ENCODE peak calls at places on chromosomes 6 and 20, in five cellular contexts. X, Q, W, D and C are unnamed samples.

GRCh38 chr6:18016133-18016532 is 28.7 kb upstream of the KIF13A start:
- DNase-seq in X (no peak), Q (no peak), W (no peak), D (no peak), C (peak)

GRCh38 chr6:18990313-18990978 is 603.3 kb downstream of the RNF144B start:
- DNase-seq in X (peak), Q (peak), W (no peak), D (peak), C (peak)

GRCh38 chr6:156786652-156787051 is 9.5 kb downstream of the ARID1B start:
- DNase-seq in X (no peak), Q (no peak), W (no peak), D (no peak), C (no peak)

GRCh38 chr6:13058043-13058442 is 270.3 kb downstream of the TBC1D7 start:
- DNase-seq in X (no peak), Q (no peak), W (no peak), D (no peak), C (no peak)

GRCh38 chr20:38599410-38599882 is 2.2 kb upstream of the ARHGAP40 start:
- DNase-seq in X (no peak), Q (no peak), W (no peak), D (no peak), C (peak)

GRCh38 chr6:118284736-118285360 is 263.2 kb upstream of the PLN start:
- DNase-seq in X (no peak), Q (no peak), W (no peak), D (no peak), C (no peak)

GRCh38 chr6:10505529-10505928 is 15.6 kb upstream of the GCNT2 start:
- DNase-seq in X (no peak), Q (no peak), W (no peak), D (no peak), C (no peak)

GRCh38 chr6:67811239-67812037 is 823.6 kb upstream of the ADGRB3 start:
- DNase-seq in X (no peak), Q (no peak), W (no peak), D (no peak), C (no peak)

GRCh38 chr20:17654649-17655285 is 27.3 kb downstream of the RRBP1 start:
- DNase-seq in X (peak), Q (peak), W (no peak), D (no peak), C (peak)

GRCh38 chr6:3893914-3894313 is 44.7 kb downstream of the FAM50B start:
- DNase-seq in X (no peak), Q (no peak), W (no peak), D (no peak), C (no peak)

GRCh38 chr6:85143686-85144085 is 306.2 kb upstream of the NT5E start:
- DNase-seq in X (no peak), Q (no peak), W (no peak), D (no peak), C (no peak)

GRCh38 chr6:35400901-35401311 is 51.2 kb upstream of the FANCE start:
- DNase-seq in X (no peak), Q (no peak), W (no peak), D (no peak), C (peak)

GRCh38 chr6:89989742-89990141 is 95.5 kb downstream of the GJA10 start:
- DNase-seq in X (no peak), Q (no peak), W (no peak), D (no peak), C (no peak)

GRCh38 chr20:5945963-5946362 is 4.4 kb downstream of the TRMT6 start:
- DNase-seq in X (no peak), Q (no peak), W (no peak), D (peak), C (peak)

GRCh38 chr6:25882066-25882496 is 8.0 kb upstream of the SLC17A3 start:
- DNase-seq in X (no peak), Q (peak), W (no peak), D (peak), C (no peak)

GRCh38 chr6:158517581-158517980 is 42.3 kb upstream of the TMEM181 start:
- DNase-seq in X (no peak), Q (no peak), W (no peak), D (no peak), C (no peak)

GRCh38 chr6:10838794-10839333 is 525 bp upstream of the MAK start:
- DNase-seq in X (no peak), Q (no peak), W (no peak), D (peak), C (no peak)

GRCh38 chr6:56808871-56809359 is 146.0 kb upstream of the BEND6 start:
- DNase-seq in X (no peak), Q (no peak), W (peak), D (no peak), C (peak)

GRCh38 chr6:165091121-165091785 is 218.2 kb downstream of the C6orf118 start:
- DNase-seq in X (no peak), Q (no peak), W (no peak), D (no peak), C (no peak)

GRCh38 chr6:26197736-26198625 is 110.8 kb downstream of the HFE start:
- DNase-seq in X (no peak), Q (peak), W (no peak), D (peak), C (no peak)

GRCh38 chr6:31948753-31949413 is 3.0 kb downstream of the CFB start:
- DNase-seq in X (no peak), Q (no peak), W (no peak), D (no peak), C (peak)

GRCh38 chr6:79544939-79545450 is 7.8 kb upstream of the LCA5 start:
- DNase-seq in X (peak), Q (peak), W (peak), D (no peak), C (peak)